ENCODE peak calls at places on chromosome 20, in six cellular contexts. N is A549, E is BJ, Q is Panc1, Y is left kidney, Z is activated T-cell treated with anti-CD3 and anti-CD28 coated beads for 1 hour. P is an unnamed sample.

GRCh38 chr20:56592817-56593216 is 36.3 kb upstream of the TFAP2C start:
- DNase-seq in N (no peak), E (no peak), Q (no peak), Y (no peak), Z (no peak), P (no peak)

GRCh38 chr20:64131406-64131805 is 24.0 kb upstream of the NPBWR2 start:
- DNase-seq in N (peak; percentile 68), E (no peak), Q (no peak), Y (no peak), Z (no peak), P (peak; percentile 78)

GRCh38 chr20:32543570-32544259 is 41.4 kb downstream of the NOL4L start:
- DNase-seq in N (no peak), E (no peak), Q (no peak), Y (peak; percentile 38), Z (no peak), P (no peak)

GRCh38 chr20:61580958-61581824 is 329.1 kb downstream of the CDH4 start:
- DNase-seq in N (no peak), E (no peak), Q (no peak), Y (no peak), Z (no peak), P (no peak)

GRCh38 chr20:36856691-36857635 is 19.0 kb upstream of the TLDC2 start:
- DNase-seq in N (no peak), E (no peak), Q (no peak), Y (no peak), Z (peak; percentile 23), P (no peak)

GRCh38 chr20:61749406-61750075 is 316.1 kb downstream of the TAF4 start:
- DNase-seq in N (no peak), E (no peak), Q (no peak), Y (no peak), Z (no peak), P (peak; percentile 59)

GRCh38 chr20:887137-887536 is 29.0 kb downstream of the ANGPT4 start:
- DNase-seq in N (no peak), E (no peak), Q (no peak), Y (no peak), Z (no peak), P (no peak)

GRCh38 chr20:54343073-54343472 is 132.3 kb upstream of the DOK5 start:
- DNase-seq in N (no peak), E (no peak), Q (no peak), Y (no peak), Z (no peak), P (no peak)

GRCh38 chr20:40958598-40958997 is 70.0 kb upstream of the TOP1 start:
- DNase-seq in N (no peak), E (no peak), Q (no peak), Y (peak; percentile 23), Z (no peak), P (no peak)

GRCh38 chr20:54093423-54094267 is 23.3 kb upstream of the BCAS1 start:
- DNase-seq in N (no peak), E (no peak), Q (no peak), Y (no peak), Z (no peak), P (no peak)

GRCh38 chr20:653590-654426 is 808 bp upstream of the SRXN1 start:
- DNase-seq in N (peak; percentile 52), E (no peak), Q (no peak), Y (no peak), Z (no peak), P (no peak)

GRCh38 chr20:44733341-44734069 is 12.2 kb upstream of the KCNK15 start:
- DNase-seq in N (peak; percentile 83), E (no peak), Q (peak; percentile 83), Y (peak; percentile 74), Z (peak; percentile 40), P (peak; percentile 78)

GRCh38 chr20:5065489-5066383 is 54.0 kb downstream of the PCNA start:
- DNase-seq in N (peak; percentile 98), E (peak; percentile 59), Q (peak; percentile 62), Y (peak; percentile 17), Z (no peak), P (no peak)